ENCODE peak calls at places on chromosomes 11 and 22, in six cellular contexts. A is colonic mucosa; J is NCI-H460; T is mucosa of gallbladder; K is head of caudate nucleus; U is activated naive CD8-positive, alpha-beta T cell treated with anti-CD3 and anti-CD28 coated beads, Interleukin-2, amount 10 ng/mL, durations not matched to agents 7 days and 5 days. I is an unnamed sample.
A peak's percentile ranks its signal among the peaks of the same experiment; 100 is the strongest.

GRCh38 chr11:1557904-1558831 is 13.9 kb downstream of the DUSP8 start:
- DNase-seq in A (peak; percentile 83), J (no peak), T (peak; percentile 70), K (peak; percentile 57), U (no peak), I (no peak)

GRCh38 chr22:20463324-20464095 is 25.9 kb upstream of the SCARF2 start:
- DNase-seq in A (no peak), J (no peak), T (no peak), K (no peak), U (peak; percentile 56), I (no peak)

GRCh38 chr11:134391656-134392055 is 20.4 kb downstream of the B3GAT1 start:
- DNase-seq in A (no peak), J (no peak), T (no peak), K (no peak), U (no peak), I (no peak)

GRCh38 chr22:37186228-37186996 is 1.6 kb downstream of the C1QTNF6 start:
- DNase-seq in A (no peak), J (peak; percentile 64), T (no peak), K (no peak), U (peak; percentile 65), I (no peak)

GRCh38 chr11:121225402-121225801 is 67.2 kb upstream of the SC5D start:
- DNase-seq in A (no peak), J (no peak), T (no peak), K (no peak), U (no peak), I (no peak)

GRCh38 chr11:34516247-34517040 is 2.9 kb upstream of the ELF5 start:
- DNase-seq in A (no peak), J (no peak), T (no peak), K (no peak), U (no peak), I (no peak)

GRCh38 chr11:57868491-57868890 is 106.9 kb downstream of the CTNND1 start:
- DNase-seq in A (no peak), J (no peak), T (no peak), K (no peak), U (no peak), I (no peak)

GRCh38 chr22:46923394-46923793 is 160.9 kb downstream of the TBC1D22A start:
- DNase-seq in A (peak; percentile 12), J (no peak), T (no peak), K (no peak), U (no peak), I (no peak)

GRCh38 chr11:73787643-73788537 is at the start of gene MRPL48:
- DNase-seq in A (peak; percentile 95), J (peak; percentile 87), T (peak; percentile 89), K (peak; percentile 83), U (peak; percentile 88), I (peak; percentile 88)

GRCh38 chr11:129320485-129320884 is 55.2 kb upstream of the BARX2 start:
- DNase-seq in A (no peak), J (no peak), T (no peak), K (no peak), U (no peak), I (no peak)

GRCh38 chr11:99069831-99070444 is 49.2 kb downstream of the CNTN5 start:
- DNase-seq in A (no peak), J (peak; percentile 14), T (peak; percentile 10), K (no peak), U (peak; percentile 28), I (no peak)

GRCh38 chr11:123429851-123430735 is at the start of gene GRAMD1B:
- DNase-seq in A (peak; percentile 38), J (no peak), T (peak; percentile 52), K (peak; percentile 36), U (peak; percentile 86), I (no peak)

GRCh38 chr11:108218455-108218854 is 4.0 kb downstream of the NPAT start:
- DNase-seq in A (no peak), J (no peak), T (no peak), K (no peak), U (no peak), I (no peak)

GRCh38 chr11:60377737-60378136 is 595 bp upstream of the MS4A7 start:
- DNase-seq in A (peak; percentile 36), J (no peak), T (peak; percentile 65), K (no peak), U (no peak), I (no peak)

GRCh38 chr11:127640822-127641485 is 640.4 kb upstream of the KIRREL3 start:
- DNase-seq in A (no peak), J (no peak), T (no peak), K (no peak), U (no peak), I (no peak)

GRCh38 chr11:26847459-26847858 is 125.6 kb upstream of the SLC5A12 start:
- DNase-seq in A (no peak), J (no peak), T (no peak), K (no peak), U (no peak), I (no peak)

GRCh38 chr11:17063171-17064002 is 14.1 kb downstream of the RPS13 start:
- DNase-seq in A (peak; percentile 74), J (peak; percentile 40), T (peak; percentile 60), K (peak; percentile 73), U (peak; percentile 61), I (peak; percentile 28)

GRCh38 chr11:117691206-117691490 is 105.9 kb downstream of the DSCAML1 start:
- DNase-seq in A (no peak), J (no peak), T (no peak), K (no peak), U (no peak), I (no peak)